ENCODE peak calls at places on chromosomes 2 and 18, in ten cellular contexts. J is body of pancreas, G is uterus, D is IMR-90, I is sigmoid colon, S is tibial nerve, P is A549, C is HCT116, U is adrenal gland, E is breast epithelium. R is an unnamed sample.

GRCh38 chr2:121902171-121902591 is 146.7 kb downstream of the TSN start:
- DNase-seq in J (no peak), G (peak), D (peak), I (no peak), S (no peak), P (no peak), C (no peak), U (no peak), E (no peak), R (no peak)

GRCh38 chr2:200138386-200139184 is 167.9 kb upstream of the SPATS2L start:
- DNase-seq in J (no peak), G (no peak), D (peak), I (no peak), S (no peak), P (no peak), C (no peak), U (no peak), E (no peak), R (no peak)

GRCh38 chr18:31446854-31447253 is 687 bp upstream of the DSG3 start:
- DNase-seq in J (no peak), G (no peak), D (no peak), I (no peak), S (no peak), P (no peak), C (no peak), U (no peak), E (no peak), R (no peak)

GRCh38 chr2:197784956-197785941 is at the start of gene BOLL:
- DNase-seq in J (no peak), G (no peak), D (no peak), I (no peak), S (no peak), P (no peak), C (no peak), U (no peak), E (no peak), R (no peak)

GRCh38 chr18:75607701-75608100 is 180.2 kb upstream of the SMIM21 start:
- DNase-seq in J (no peak), G (no peak), D (no peak), I (no peak), S (no peak), P (no peak), C (no peak), U (no peak), E (no peak), R (no peak)

GRCh38 chr18:34028341-34028740 is 196.4 kb downstream of the NOL4 start:
- DNase-seq in J (no peak), G (no peak), D (no peak), I (no peak), S (no peak), P (no peak), C (no peak), U (no peak), E (no peak), R (no peak)

GRCh38 chr2:11337909-11338308 is 6.5 kb downstream of the ROCK2 start:
- DNase-seq in J (no peak), G (no peak), D (no peak), I (no peak), S (no peak), P (no peak), C (no peak), U (no peak), E (no peak), R (no peak)

GRCh38 chr2:56476509-56477071 is 292.8 kb downstream of the CCDC85A start:
- DNase-seq in J (peak), G (no peak), D (no peak), I (no peak), S (no peak), P (no peak), C (no peak), U (no peak), E (no peak), R (no peak)

GRCh38 chr18:10081477-10081876 is 167.7 kb downstream of the VAPA start:
- DNase-seq in J (no peak), G (no peak), D (peak), I (no peak), S (no peak), P (no peak), C (no peak), U (no peak), E (no peak), R (no peak)

GRCh38 chr2:237752761-237753165 is 45.8 kb upstream of the RBM44 start:
- DNase-seq in J (no peak), G (no peak), D (no peak), I (no peak), S (no peak), P (no peak), C (no peak), U (no peak), E (no peak), R (no peak)

GRCh38 chr2:205500951-205501350 is 181.3 kb upstream of the NRP2 start:
- DNase-seq in J (no peak), G (no peak), D (no peak), I (no peak), S (no peak), P (no peak), C (no peak), U (no peak), E (no peak), R (no peak)

GRCh38 chr2:204407209-204408070 is 137.8 kb upstream of the PARD3B start:
- DNase-seq in J (no peak), G (no peak), D (peak), I (no peak), S (no peak), P (peak), C (no peak), U (no peak), E (no peak), R (no peak)

GRCh38 chr18:76452357-76452756 is 42.7 kb downstream of the ZNF516 start:
- DNase-seq in J (no peak), G (no peak), D (peak), I (peak), S (no peak), P (no peak), C (no peak), U (no peak), E (no peak), R (no peak)

GRCh38 chr2:77831068-77831467 is 308.9 kb upstream of the LRRTM4 start:
- DNase-seq in J (no peak), G (no peak), D (no peak), I (no peak), S (no peak), P (no peak), C (no peak), U (no peak), E (no peak), R (no peak)

GRCh38 chr2:188322569-188323531 is 31.2 kb downstream of the GULP1 start:
- DNase-seq in J (peak), G (no peak), D (peak), I (no peak), S (no peak), P (no peak), C (no peak), U (no peak), E (no peak), R (no peak)

GRCh38 chr18:22471546-22472131 is 53.9 kb upstream of the CTAGE1 start:
- DNase-seq in J (peak), G (no peak), D (peak), I (no peak), S (no peak), P (no peak), C (no peak), U (peak), E (no peak), R (no peak)
- TF ChIP-seq CTCF in J (no peak), G (no peak), D (no peak), I (no peak), S (no peak), P (no peak), C (no peak), U (no peak), E (no peak), R (no peak)

DNA sequence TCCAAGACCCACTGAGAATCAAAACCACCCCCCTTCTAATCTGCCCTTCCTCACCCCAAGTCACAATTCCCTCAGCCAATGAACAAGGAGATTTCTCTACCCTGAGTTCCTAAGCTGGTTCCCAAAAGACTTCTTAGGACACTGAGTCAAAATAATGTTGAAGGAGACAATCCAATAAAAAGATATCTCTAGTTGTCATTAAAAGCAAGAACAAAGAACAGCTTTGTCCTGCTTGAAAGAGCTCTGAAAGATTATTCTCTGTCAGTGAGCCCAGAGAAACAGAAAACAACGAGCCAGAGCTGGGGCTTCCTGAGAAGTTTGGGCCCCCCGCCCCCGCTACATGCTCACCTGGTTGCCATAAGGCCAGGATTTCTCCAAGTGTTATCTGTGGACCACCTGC is 45.7 kb downstream of the STK39 start:
- DNase-seq in J (no peak), G (no peak), D (no peak), I (no peak), S (no peak), P (no peak), C (no peak), U (no peak), E (no peak), R (no peak)
- H3K27ac ChIP-seq in J (peak), G (no peak), D (no peak), I (no peak), S (no peak), P (no peak), C (peak), U (no peak), E (no peak), R (no peak)

GRCh38 chr2:101999122-101999789 is 7.5 kb downstream of the IL1R2 start:
- DNase-seq in J (peak), G (no peak), D (peak), I (no peak), S (no peak), P (peak), C (no peak), U (no peak), E (no peak), R (no peak)
- TF ChIP-seq POLR2A in J (peak), G (no peak), D (no peak), I (no peak), S (no peak), P (no peak), C (no peak), U (no peak), E (no peak), R (no peak)

GRCh38 chr18:44996261-44996660 is 315.6 kb downstream of the SETBP1 start:
- DNase-seq in J (no peak), G (no peak), D (no peak), I (no peak), S (no peak), P (no peak), C (no peak), U (no peak), E (no peak), R (no peak)
- TF ChIP-seq CTCF in J (no peak), G (no peak), D (no peak), I (no peak), S (no peak), P (no peak), C (no peak), U (no peak), E (no peak), R (no peak)

GRCh38 chr2:235931676-235932075 is 236.5 kb downstream of the GBX2 start:
- DNase-seq in J (no peak), G (no peak), D (no peak), I (no peak), S (no peak), P (no peak), C (no peak), U (peak), E (no peak), R (no peak)

GRCh38 chr2:235935773-235936172 is 232.4 kb downstream of the GBX2 start:
- DNase-seq in J (no peak), G (no peak), D (no peak), I (peak), S (no peak), P (no peak), C (no peak), U (peak), E (no peak), R (no peak)

GRCh38 chr2:235936493-235936892 is 231.7 kb downstream of the GBX2 start:
- DNase-seq in J (no peak), G (no peak), D (no peak), I (no peak), S (no peak), P (no peak), C (no peak), U (peak), E (no peak), R (no peak)

GRCh38 chr2:235935071-235935470 is 233.1 kb downstream of the GBX2 start:
- DNase-seq in J (no peak), G (no peak), D (no peak), I (no peak), S (no peak), P (no peak), C (no peak), U (peak), E (no peak), R (no peak)

GRCh38 chr2:235934059-235934896 is 233.9 kb downstream of the GBX2 start:
- DNase-seq in J (no peak), G (no peak), D (peak), I (no peak), S (no peak), P (no peak), C (no peak), U (peak), E (peak), R (no peak)
- H3K27ac ChIP-seq in J (no peak), G (no peak), D (no peak), I (no peak), S (no peak), P (no peak), C (no peak), U (no peak), E (no peak), R (no peak)

GRCh38 chr2:130328710-130329109 is 14.0 kb upstream of the IMP4 start:
- DNase-seq in J (no peak), G (no peak), D (peak), I (no peak), S (no peak), P (no peak), C (no peak), U (no peak), E (no peak), R (no peak)
- TF ChIP-seq POLR2A in J (no peak), G (no peak), D (no peak), I (no peak), S (no peak), P (no peak), C (no peak), U (no peak), E (no peak), R (no peak)

DNA sequence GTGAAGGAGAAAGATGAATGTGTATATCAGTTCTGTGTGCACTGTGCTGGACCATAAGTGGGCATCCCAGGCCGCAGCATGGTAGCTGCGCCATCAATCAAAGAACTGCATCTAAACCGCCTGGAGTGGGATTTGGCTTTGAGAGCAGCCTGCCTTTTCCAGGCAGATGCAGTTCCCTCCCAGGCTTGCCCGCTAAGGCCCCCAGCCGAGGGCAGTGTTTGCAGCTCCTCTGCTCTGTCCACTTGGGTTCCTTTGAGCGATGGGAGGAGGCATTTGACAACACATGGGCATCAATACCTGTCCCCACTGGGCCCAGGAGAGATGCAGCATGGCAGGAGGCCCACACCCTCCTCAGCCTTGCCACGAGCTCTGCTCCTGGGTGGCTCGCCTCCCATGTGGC is 144.1 kb downstream of the FAM210A start:
- DNase-seq in J (no peak), G (no peak), D (no peak), I (no peak), S (no peak), P (no peak), C (no peak), U (no peak), E (no peak), R (no peak)
- TF ChIP-seq CTCF in J (no peak), G (no peak), D (no peak), I (no peak), S (no peak), P (no peak), C (no peak), U (no peak), E (no peak), R (no peak)

DNA sequence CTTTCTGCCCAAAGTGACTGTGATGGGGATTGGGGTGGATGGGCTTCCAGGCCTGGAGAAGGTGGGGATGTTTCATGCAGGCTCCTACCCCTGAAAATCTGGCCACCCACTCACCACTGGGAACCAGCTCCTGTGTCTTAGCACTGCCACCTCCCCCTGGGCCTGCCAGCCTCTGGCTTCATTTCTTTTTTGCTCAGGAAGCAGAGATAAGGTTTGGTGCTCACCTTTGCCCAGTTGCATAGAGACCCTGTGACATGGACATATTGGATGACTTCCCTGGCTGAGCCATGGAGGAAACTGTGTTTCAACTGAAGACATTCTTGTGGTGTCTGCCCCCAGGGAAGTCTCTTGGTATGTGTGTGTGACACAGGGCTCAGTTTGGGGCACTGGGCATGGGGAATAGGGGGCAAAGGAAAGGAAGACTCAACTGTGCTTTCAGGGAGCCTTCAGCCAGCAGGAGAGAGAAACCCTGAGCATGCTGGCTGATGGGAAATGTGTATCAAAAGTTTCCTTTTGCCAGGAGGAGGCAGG is 16.7 kb downstream of the CTIF start:
- DNase-seq in J (no peak), G (no peak), D (no peak), I (peak), S (no peak), P (no peak), C (no peak), U (no peak), E (no peak), R (no peak)
- H3K27ac ChIP-seq in J (no peak), G (no peak), D (no peak), I (no peak), S (no peak), P (no peak), C (no peak), U (no peak), E (no peak), R (no peak)

DNA sequence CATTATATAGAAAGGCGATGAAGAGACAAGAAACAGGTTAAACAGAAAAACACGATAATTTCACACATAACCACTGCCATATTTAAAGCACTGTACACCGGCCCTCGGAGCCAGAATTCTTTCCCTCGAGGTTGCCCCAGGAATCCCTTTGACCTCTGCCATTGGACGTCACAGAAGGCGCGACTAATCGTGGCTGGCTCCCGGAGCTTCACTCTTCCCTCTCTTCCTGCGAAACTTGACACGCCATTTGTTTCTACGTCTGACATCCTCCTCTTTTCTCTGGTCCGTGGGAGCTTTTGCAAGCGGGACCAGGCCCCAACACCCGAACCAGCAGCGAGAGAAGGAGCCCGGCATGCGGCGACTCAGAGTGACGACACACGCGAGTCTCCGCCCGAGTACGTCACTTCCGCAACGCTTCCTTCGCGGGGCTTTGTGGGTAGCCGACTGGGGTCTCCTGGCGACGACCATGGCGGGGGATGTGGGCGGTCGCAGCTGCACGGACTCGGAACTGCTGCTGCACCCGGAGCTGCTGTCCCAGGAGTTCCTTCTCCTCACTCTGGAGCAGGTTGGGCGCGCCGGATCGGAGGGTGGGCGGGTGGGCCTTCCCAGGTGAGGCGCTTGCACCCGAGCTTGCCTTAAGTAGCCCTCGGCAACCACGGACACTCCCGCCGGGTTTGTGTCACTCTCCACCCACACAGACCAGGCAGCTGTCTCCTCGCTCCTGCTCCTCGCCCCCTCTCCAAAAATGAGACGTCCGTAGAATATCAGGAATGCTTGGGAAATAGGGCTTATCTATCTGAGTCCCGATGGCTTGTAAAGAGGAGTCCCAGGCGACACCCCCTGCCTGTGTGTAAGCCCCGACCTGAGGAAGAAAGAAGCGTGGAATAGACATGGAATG is at the start of gene C2orf49:
- DNase-seq in J (peak), G (peak), D (peak), I (peak), S (peak), P (peak), C (peak), U (peak), E (peak), R (peak)
- TF ChIP-seq POLR2A in J (peak), G (no peak), D (peak), I (no peak), S (no peak), P (peak), C (no peak), U (no peak), E (no peak), R (no peak)

GRCh38 chr2:23360571-23361125 is 24.3 kb upstream of the KLHL29 start:
- DNase-seq in J (no peak), G (no peak), D (peak), I (no peak), S (no peak), P (no peak), C (no peak), U (no peak), E (no peak), R (peak)
- TF ChIP-seq CTCF in J (no peak), G (no peak), D (no peak), I (no peak), S (no peak), P (no peak), C (no peak), U (no peak), E (no peak), R (no peak)